ENCODE peak calls at places on chromosomes 7 and 10, in seven cellular contexts. O, H, V, T, D, Z and M are unnamed samples.

GRCh38 chr7:75650671-75651070 is 88.1 kb downstream of the HIP1 start:
- DNase-seq in O (no peak), H (no peak), V (peak), T (no peak), D (no peak), Z (no peak), M (no peak)

GRCh38 chr7:15248514-15248913 is 313.3 kb downstream of the AGMO start:
- DNase-seq in O (no peak), H (no peak), V (no peak), T (no peak), D (no peak), Z (no peak), M (no peak)

GRCh38 chr7:107966701-107967100 is 36.3 kb downstream of the LAMB1 start:
- DNase-seq in O (no peak), H (peak), V (no peak), T (peak), D (no peak), Z (peak), M (no peak)

GRCh38 chr10:129541748-129542487 is 74.9 kb downstream of the MGMT start:
- DNase-seq in O (no peak), H (no peak), V (no peak), T (no peak), D (no peak), Z (no peak), M (no peak)

GRCh38 chr10:129761166-129761565 is 202.9 kb downstream of the EBF3 start:
- DNase-seq in O (no peak), H (no peak), V (no peak), T (no peak), D (no peak), Z (no peak), M (no peak)

GRCh38 chr7:131108212-131108980 is 219.3 kb upstream of the MKLN1 start:
- DNase-seq in O (no peak), H (no peak), V (no peak), T (peak), D (no peak), Z (no peak), M (no peak)

GRCh38 chr7:106823631-106824030 is 41.5 kb upstream of the PIK3CG start:
- DNase-seq in O (no peak), H (no peak), V (no peak), T (peak), D (no peak), Z (peak), M (no peak)

GRCh38 chr10:29273478-29273877 is 15.4 kb upstream of the LYZL1 start:
- DNase-seq in O (no peak), H (no peak), V (no peak), T (no peak), D (no peak), Z (no peak), M (no peak)

GRCh38 chr10:98861962-98862361 is 373.7 kb downstream of the HPSE2 start:
- DNase-seq in O (no peak), H (no peak), V (peak), T (no peak), D (no peak), Z (no peak), M (no peak)

GRCh38 chr10:31774291-31774900 is 154.2 kb downstream of the ARHGAP12 start:
- DNase-seq in O (no peak), H (no peak), V (peak), T (peak), D (no peak), Z (no peak), M (no peak)

GRCh38 chr10:113566888-113567287 is 14.0 kb downstream of the HABP2 start:
- DNase-seq in O (no peak), H (no peak), V (no peak), T (no peak), D (no peak), Z (no peak), M (no peak)

GRCh38 chr10:126352446-126352845 is 35.8 kb downstream of the ADAM12 start:
- DNase-seq in O (no peak), H (no peak), V (no peak), T (no peak), D (no peak), Z (no peak), M (no peak)

GRCh38 chr7:116780966-116781365 is 81.4 kb upstream of the CAPZA2 start:
- DNase-seq in O (no peak), H (no peak), V (no peak), T (no peak), D (no peak), Z (no peak), M (no peak)
- TF ChIP-seq RFX5 in O (no peak), H (no peak), V (no peak), T (no peak), D (no peak), Z (no peak), M (no peak)

DNA sequence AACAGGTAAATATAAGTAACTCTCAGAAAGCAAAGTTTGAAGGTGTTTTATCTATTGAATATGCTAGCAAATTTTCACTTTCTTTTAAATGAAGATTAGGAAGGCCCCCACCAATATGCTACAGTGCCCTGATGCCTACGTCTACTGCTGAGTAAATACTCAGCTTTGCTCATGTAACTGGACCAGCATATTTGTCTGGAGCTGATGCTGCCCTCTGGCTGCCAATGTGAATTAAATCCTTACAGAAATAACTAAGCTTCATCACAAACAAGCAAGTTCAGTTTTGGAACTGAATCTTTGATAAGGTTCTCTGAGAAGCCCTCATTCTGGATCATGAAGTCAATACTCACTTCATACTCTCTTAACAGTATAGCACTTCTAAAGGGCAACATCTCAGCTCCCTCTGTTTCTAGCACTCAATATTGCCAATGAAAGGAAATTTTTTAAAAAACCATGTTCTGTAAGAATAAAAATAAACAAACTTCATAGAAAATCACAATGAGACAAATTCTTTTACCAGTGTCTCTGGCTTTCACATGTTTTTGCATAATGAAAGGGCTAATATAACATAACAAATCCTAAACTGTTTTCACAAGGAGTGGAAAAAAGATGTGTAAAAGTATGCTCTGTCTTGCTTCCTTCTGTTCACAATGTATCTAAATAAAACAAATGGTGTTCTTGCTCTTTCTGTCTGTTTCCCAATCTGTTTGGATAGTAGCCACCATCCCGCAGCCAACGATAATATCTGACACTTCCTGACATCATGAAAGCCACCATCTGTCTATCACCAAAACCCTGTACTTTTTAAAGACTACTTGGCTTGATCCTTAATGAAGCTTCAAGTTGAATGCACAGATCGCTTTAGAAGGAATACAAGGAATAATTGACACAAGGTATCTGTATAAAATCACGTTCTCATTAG is 246.5 kb downstream of the ETV1 start:
- DNase-seq in O (no peak), H (no peak), V (peak), T (peak), D (no peak), Z (no peak), M (no peak)
- TF ChIP-seq RFX5 in O (no peak), H (no peak), V (no peak), T (no peak), D (no peak), Z (no peak), M (no peak)

GRCh38 chr7:137091396-137091795 is 222.9 kb downstream of the CHRM2 start:
- DNase-seq in O (no peak), H (peak), V (peak), T (no peak), D (no peak), Z (no peak), M (no peak)
- TF ChIP-seq RFX5 in O (no peak), H (no peak), V (no peak), T (no peak), D (no peak), Z (no peak), M (no peak)

DNA sequence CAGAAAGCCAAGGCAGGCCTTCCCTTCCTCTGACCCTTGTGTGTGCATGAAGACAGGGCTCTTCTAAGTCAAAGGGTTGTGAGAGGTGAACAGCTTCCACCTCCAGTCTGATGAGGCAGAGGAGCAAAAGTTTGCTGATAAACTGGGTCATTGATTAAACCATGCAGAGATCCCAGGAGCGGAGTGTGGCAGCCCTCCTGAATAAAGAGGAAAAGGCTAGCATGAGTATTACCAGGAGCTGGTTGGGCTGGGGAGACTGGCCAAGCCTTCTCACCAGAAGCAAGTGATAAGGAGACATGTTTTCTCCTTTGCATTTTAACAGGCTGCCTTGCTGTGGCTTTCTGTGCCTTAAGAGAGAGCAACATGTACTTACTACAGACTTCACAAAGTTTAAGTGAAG is 10.2 kb downstream of the LMOD2 start:
- DNase-seq in O (no peak), H (no peak), V (no peak), T (no peak), D (no peak), Z (no peak), M (no peak)
- TF ChIP-seq RFX5 in O (no peak), H (no peak), V (no peak), T (no peak), D (no peak), Z (no peak), M (no peak)

DNA sequence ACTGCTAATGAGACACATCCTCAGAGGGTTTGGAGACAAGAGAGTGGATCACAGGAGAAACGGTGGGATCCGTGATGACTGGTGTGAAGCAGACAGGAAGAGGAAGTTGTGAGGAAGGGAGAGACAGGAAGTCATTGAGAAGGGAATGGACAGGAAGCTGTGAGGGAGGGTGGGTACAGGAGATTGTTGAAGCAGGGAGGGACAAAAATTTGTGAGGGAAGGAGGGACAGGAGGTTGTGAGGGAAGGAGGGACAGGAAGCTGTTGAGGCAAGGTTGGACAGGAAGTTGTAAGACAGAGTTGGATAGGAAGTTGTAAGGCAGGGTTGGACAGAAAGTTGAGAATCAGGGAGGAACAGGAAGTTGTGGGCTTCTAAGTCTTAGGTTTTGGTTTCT is 115.6 kb downstream of the WDFY4 start:
- DNase-seq in O (no peak), H (no peak), V (no peak), T (no peak), D (peak), Z (no peak), M (peak)
- TF ChIP-seq RFX5 in O (no peak), H (no peak), V (no peak), T (no peak), D (no peak), Z (no peak), M (no peak)